ENCODE peak calls at places on chromosome 21, in ten cellular contexts. I is T-helper 17 cell; M is astrocyte of the spinal cord; H is fibroblast of the aortic adventitia; C is HEK293T; F is T-helper 1 cell; O is HFFc6; Y is hippocampal formation; D is AML-193; P is CD4-positive, CD25-positive, alpha-beta regulatory T cell. L is an unnamed sample.

GRCh38 chr21:27564684-27565280 is 597.9 kb upstream of the ADAMTS5 start:
- DNase-seq in D (peak), O (peak), C (peak), Y (peak), H (peak), M (peak), P (no peak), I (no peak), F (no peak), L (no peak)

GRCh38 chr21:34100789-34101188 is 27.4 kb downstream of the MRPS6 start:
- DNase-seq in C (no peak), I (no peak), O (no peak), M (no peak), P (no peak), Y (no peak), H (peak), D (no peak), F (no peak), L (no peak)

GRCh38 chr21:44988607-44989537 is 49.0 kb downstream of the SLX9 start:
- DNase-seq in P (no peak), F (no peak), M (no peak), Y (no peak), O (no peak), I (no peak), C (no peak), D (no peak), H (no peak), L (no peak)

GRCh38 chr21:27647401-27647800 is 680.5 kb upstream of the ADAMTS5 start:
- DNase-seq in D (no peak), F (no peak), H (peak), I (no peak), P (no peak), M (peak), O (no peak), C (no peak), Y (no peak), L (no peak)

GRCh38 chr21:29287383-29287782 is 11.3 kb upstream of the BACH1 start:
- DNase-seq in C (no peak), O (peak), D (peak), H (peak), M (peak), F (no peak), I (no peak), Y (no peak), P (no peak), L (no peak)

GRCh38 chr21:42704861-42705260 is 51.4 kb downstream of the PDE9A start:
- DNase-seq in D (no peak), O (no peak), F (no peak), P (no peak), M (no peak), C (no peak), I (no peak), H (no peak), Y (no peak), L (peak)

GRCh38 chr21:45644041-45644906 is 749 bp downstream of the PCBP3 start:
- DNase-seq in M (peak), Y (no peak), I (no peak), D (peak), F (peak), P (peak), O (no peak), H (no peak), C (no peak), L (no peak)

GRCh38 chr21:15826147-15826780 is 96.5 kb downstream of the USP25 start:
- DNase-seq in H (peak), M (peak), O (peak), P (peak), Y (peak), D (peak), C (peak), I (no peak), F (no peak), L (no peak)

GRCh38 chr21:34080693-34081092 is 7.3 kb downstream of the MRPS6 start:
- DNase-seq in I (no peak), D (no peak), F (no peak), M (no peak), O (no peak), H (no peak), C (no peak), Y (no peak), P (no peak), L (no peak)

GRCh38 chr21:29193907-29194306 is 63.5 kb downstream of the MAP3K7CL start:
- DNase-seq in P (no peak), C (no peak), Y (no peak), I (no peak), H (no peak), M (no peak), F (no peak), D (no peak), O (no peak), L (no peak)

GRCh38 chr21:30014883-30015282 is 75.1 kb upstream of the GRIK1 start:
- DNase-seq in M (no peak), Y (no peak), F (no peak), I (no peak), D (no peak), H (no peak), O (no peak), P (no peak), C (no peak), L (no peak)